ENCODE peak calls at places on chromosomes 5 and 9, in four cellular contexts. A is IMR-90, G is K562, C is GM12878. H is an unnamed sample.

GRCh38 chr9:97556721-97557605 is 55.5 kb downstream of the TMOD1 start:
- DNase-seq in A (no peak), G (no peak), C (no peak), H (no peak)

GRCh38 chr5:36602711-36603321 is 3.6 kb upstream of the SLC1A3 start:
- DNase-seq in A (no peak), G (no peak), C (no peak), H (no peak)

GRCh38 chr5:142743677-142744441 is 26.3 kb upstream of the ARHGAP26 start:
- DNase-seq in A (peak), G (no peak), C (no peak), H (peak)

GRCh38 chr9:113649054-113649453 is 185.5 kb downstream of the RGS3 start:
- DNase-seq in A (peak), G (no peak), C (no peak), H (peak)

GRCh38 chr9:101477736-101478135 is 42.2 kb upstream of the ALDOB start:
- DNase-seq in A (peak), G (no peak), C (no peak), H (peak)

GRCh38 chr9:18296702-18297531 is 177.0 kb upstream of the ADAMTSL1 start:
- DNase-seq in A (peak), G (no peak), C (no peak), H (peak)

GRCh38 chr9:83538890-83539238 is 663 bp upstream of the FRMD3 start:
- DNase-seq in A (no peak), G (no peak), C (no peak), H (no peak)

GRCh38 chr9:134326754-134327526 is 685 bp downstream of the RXRA start:
- DNase-seq in A (peak), G (peak), C (no peak), H (peak)

GRCh38 chr9:124371183-124371582 is 44.1 kb downstream of the PSMB7 start:
- DNase-seq in A (peak), G (no peak), C (no peak), H (no peak)

GRCh38 chr5:171946382-171946781 is 60.1 kb downstream of the FBXW11 start:
- DNase-seq in A (no peak), G (no peak), C (no peak), H (no peak)

GRCh38 chr5:126471875-126472537 is 48.8 kb downstream of the GRAMD2B start:
- DNase-seq in A (peak), G (no peak), C (no peak), H (peak)

GRCh38 chr5:27963050-27963783 is 924.8 kb upstream of the CDH9 start:
- DNase-seq in A (no peak), G (no peak), C (no peak), H (no peak)

GRCh38 chr5:163564321-163564924 is 59.0 kb downstream of the MAT2B start:
- DNase-seq in A (peak), G (peak), C (peak), H (peak)

GRCh38 chr5:135900276-135900675 is 4.6 kb upstream of the IL9 start:
- DNase-seq in A (no peak), G (no peak), C (no peak), H (no peak)

GRCh38 chr9:89885156-89885555 is 280.3 kb downstream of the GADD45G start:
- DNase-seq in A (no peak), G (no peak), C (no peak), H (no peak)

GRCh38 chr5:149264432-149265069 is 7.1 kb upstream of the AFAP1L1 start:
- DNase-seq in A (no peak), G (peak), C (no peak), H (no peak)

GRCh38 chr9:133709716-133710571 is 28.2 kb downstream of the SARDH start:
- DNase-seq in A (no peak), G (no peak), C (no peak), H (no peak)

GRCh38 chr5:28703651-28704260 is 1665.4 kb upstream of the CDH9 start:
- DNase-seq in A (no peak), G (no peak), C (no peak), H (no peak)

GRCh38 chr5:94700592-94700991 is 82.1 kb downstream of the SLF1 start:
- DNase-seq in A (no peak), G (no peak), C (peak), H (no peak)

GRCh38 chr5:7078090-7078489 is 317.8 kb upstream of the ADCY2 start:
- DNase-seq in A (no peak), G (no peak), C (no peak), H (no peak)

GRCh38 chr9:127892831-127893230 is 6.6 kb downstream of the ST6GALNAC6 start:
- DNase-seq in A (no peak), G (no peak), C (no peak), H (no peak)

GRCh38 chr9:70466976-70467551 is 52.6 kb upstream of the KLF9 start:
- DNase-seq in A (peak), G (no peak), C (no peak), H (peak)

GRCh38 chr9:104227108-104227507 is 133.0 kb downstream of the SMC2 start:
- DNase-seq in A (no peak), G (no peak), C (no peak), H (no peak)

GRCh38 chr5:167587768-167588167 is 703.7 kb upstream of the WWC1 start:
- DNase-seq in A (peak), G (no peak), C (no peak), H (no peak)

GRCh38 chr5:179549973-179550510 is 312 bp upstream of the RUFY1 start:
- DNase-seq in A (no peak), G (peak), C (peak), H (peak)

GRCh38 chr5:62931551-62931950 is 352.9 kb downstream of the LRRC70 start:
- DNase-seq in A (no peak), G (no peak), C (no peak), H (no peak)

GRCh38 chr5:180202939-180203573 is 6.0 kb downstream of the RASGEF1C start:
- DNase-seq in A (no peak), G (no peak), C (no peak), H (no peak)

GRCh38 chr9:4508907-4509589 is 18.8 kb downstream of the SLC1A1 start:
- DNase-seq in A (peak), G (no peak), C (no peak), H (no peak)

GRCh38 chr9:121681404-121681803 is 30.0 kb downstream of the DAB2IP start:
- DNase-seq in A (no peak), G (no peak), C (no peak), H (no peak)

GRCh38 chr9:11742471-11742870 is 950.7 kb upstream of the TYRP1 start:
- DNase-seq in A (no peak), G (no peak), C (no peak), H (no peak)

GRCh38 chr9:967851-968641 is 8.4 kb upstream of the DMRT3 start:
- DNase-seq in A (peak), G (no peak), C (no peak), H (no peak)

GRCh38 chr9:965497-965896 is 11.0 kb upstream of the DMRT3 start:
- DNase-seq in A (no peak), G (no peak), C (no peak), H (no peak)

GRCh38 chr9:967436-967835 is 9.0 kb upstream of the DMRT3 start:
- DNase-seq in A (no peak), G (no peak), C (no peak), H (no peak)

GRCh38 chr9:969310-969692 is 7.2 kb upstream of the DMRT3 start:
- DNase-seq in A (no peak), G (no peak), C (no peak), H (no peak)

GRCh38 chr9:966936-967335 is 9.5 kb upstream of the DMRT3 start:
- DNase-seq in A (no peak), G (no peak), C (no peak), H (no peak)
- H2AFZ ChIP-seq in A (no peak), G (no peak), C (no peak), H (no peak)

GRCh38 chr9:77961541-77961940 is 70.1 kb downstream of the GNAQ start:
- DNase-seq in A (no peak), G (no peak), C (no peak), H (peak)
- TF ChIP-seq FOS in A (no peak), G (no peak), C (no peak), H (peak)

GRCh38 chr5:10367586-10367985 is 14.1 kb downstream of the MARCHF6 start:
- DNase-seq in A (no peak), G (no peak), C (no peak), H (no peak)

GRCh38 chr5:10363519-10364185 is 10.2 kb downstream of the MARCHF6 start:
- DNase-seq in A (no peak), G (no peak), C (no peak), H (no peak)

GRCh38 chr5:10365800-10366199 is 12.3 kb downstream of the MARCHF6 start:
- DNase-seq in A (no peak), G (no peak), C (no peak), H (no peak)

GRCh38 chr5:10364186-10364689 is 10.7 kb downstream of the MARCHF6 start:
- DNase-seq in A (no peak), G (peak), C (no peak), H (no peak)

DNA sequence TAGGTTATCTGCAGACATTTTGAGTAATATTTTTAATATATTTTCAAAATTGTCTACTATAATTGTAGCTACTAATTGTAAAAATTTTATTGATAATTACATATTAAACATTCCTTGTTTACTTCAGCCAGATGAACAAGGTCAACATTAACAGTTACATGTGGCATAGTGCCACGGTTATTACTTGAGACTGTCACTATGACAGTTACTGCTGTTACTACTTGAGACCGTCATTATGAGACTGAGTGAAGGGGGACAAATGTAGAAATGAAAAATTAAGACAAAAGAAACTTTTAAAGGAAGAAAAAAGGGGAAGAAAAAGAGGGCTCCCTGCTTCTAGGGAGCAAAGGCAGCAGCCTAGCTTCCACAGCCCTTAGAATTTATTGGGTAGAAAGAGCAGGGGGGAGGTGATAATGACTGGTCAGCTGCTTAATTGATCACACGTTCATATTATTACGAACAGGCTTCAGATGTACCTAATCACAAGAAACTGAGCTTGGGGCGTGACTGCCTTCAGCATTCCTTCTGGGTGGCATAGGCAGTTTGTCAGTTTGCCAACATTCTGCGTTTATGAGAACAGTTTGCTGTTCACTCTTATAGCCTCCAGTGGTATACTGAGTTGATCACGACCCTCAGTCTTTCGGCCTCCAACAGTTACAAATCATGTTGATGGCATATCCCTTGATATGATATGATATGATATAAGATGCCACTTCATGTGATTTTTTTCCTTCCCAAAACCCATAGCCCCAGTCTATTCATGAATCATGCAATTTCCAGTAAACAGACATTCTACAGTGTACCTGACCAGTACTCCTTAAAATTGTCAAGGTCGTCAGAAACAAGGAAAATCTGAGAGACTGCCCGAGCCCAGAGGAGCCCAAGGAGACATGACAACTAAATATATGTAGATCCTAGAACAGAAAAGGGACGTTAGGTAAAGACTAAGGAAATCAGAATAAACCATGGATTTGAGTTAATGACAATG is 13.1 kb downstream of the MARCHF6 start:
- DNase-seq in A (peak), G (no peak), C (no peak), H (no peak)
- H2AFZ ChIP-seq in A (no peak), G (no peak), C (no peak), H (no peak)

DNA sequence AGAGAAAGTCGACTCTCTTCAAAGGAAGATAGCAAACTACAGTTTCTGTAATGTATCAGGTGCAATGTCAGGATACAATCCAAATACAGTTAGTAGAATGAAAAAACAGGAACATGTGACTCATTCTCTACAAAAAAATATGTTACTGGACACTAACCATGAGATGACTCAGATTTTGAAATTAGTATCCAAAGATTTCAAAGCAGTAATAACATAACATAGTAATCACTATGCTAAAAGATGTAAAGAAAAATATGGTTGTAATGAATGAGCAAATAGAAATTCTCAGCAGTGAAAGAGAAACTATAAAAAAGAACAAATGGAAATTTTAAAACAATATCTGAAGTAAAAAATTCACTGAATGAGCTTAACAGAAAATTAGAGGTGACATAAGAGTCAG is 42.3 kb downstream of the SHOC1 start:
- DNase-seq in A (peak), G (no peak), C (no peak), H (no peak)
- TF ChIP-seq FOS in A (no peak), G (no peak), C (no peak), H (peak)

GRCh38 chr5:75656311-75657003 is 45.2 kb downstream of the ANKDD1B start:
- DNase-seq in A (peak), G (no peak), C (no peak), H (peak)

GRCh38 chr5:75659791-75660453 is 48.7 kb downstream of the ANKDD1B start:
- DNase-seq in A (no peak), G (no peak), C (no peak), H (no peak)

GRCh38 chr5:75651575-75651974 is 40.3 kb downstream of the ANKDD1B start:
- DNase-seq in A (no peak), G (no peak), C (no peak), H (no peak)

DNA sequence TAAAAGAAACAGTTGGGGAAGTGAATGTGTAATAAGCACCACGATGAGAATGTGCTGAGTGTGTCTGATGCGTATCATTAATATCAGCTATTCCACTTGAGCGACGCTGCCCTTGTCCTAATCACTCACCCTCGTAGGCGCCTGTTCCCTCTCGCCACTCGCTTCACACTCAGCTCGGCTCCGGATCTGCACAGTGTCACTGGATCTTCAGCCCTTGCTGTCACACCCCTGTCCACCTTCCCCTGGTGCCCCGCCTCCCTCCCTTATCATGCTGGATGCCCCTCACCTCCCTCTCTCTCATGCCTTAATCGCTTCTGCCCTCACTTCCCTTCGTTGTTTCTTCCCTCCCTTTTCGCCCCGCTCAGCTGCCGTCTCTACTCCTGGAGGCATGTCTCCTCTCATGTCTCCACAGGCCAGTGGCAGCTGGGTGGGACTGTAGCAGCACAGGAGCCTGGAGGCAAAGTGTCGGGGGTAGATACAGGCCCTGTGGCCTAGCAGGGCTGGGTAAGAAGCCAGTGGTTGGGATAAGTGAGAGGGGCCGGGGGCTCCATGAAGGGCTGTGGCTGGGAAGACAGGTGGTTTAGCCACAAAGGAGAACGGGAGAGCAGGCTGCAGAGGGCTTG is 43.6 kb downstream of the ANKDD1B start:
- DNase-seq in A (no peak), G (peak), C (no peak), H (no peak)
- H2AFZ ChIP-seq in A (peak), G (peak), C (no peak), H (no peak)

GRCh38 chr9:115326461-115326860 is 208.5 kb upstream of the TNC start:
- DNase-seq in A (no peak), G (no peak), C (no peak), H (no peak)

GRCh38 chr9:115328677-115329076 is 210.7 kb upstream of the TNC start:
- DNase-seq in A (no peak), G (no peak), C (no peak), H (no peak)

GRCh38 chr9:115327441-115328122 is 209.6 kb upstream of the TNC start:
- DNase-seq in A (peak), G (no peak), C (no peak), H (no peak)

GRCh38 chr9:115333671-115334070 is 215.7 kb upstream of the TNC start:
- DNase-seq in A (no peak), G (no peak), C (no peak), H (no peak)

DNA sequence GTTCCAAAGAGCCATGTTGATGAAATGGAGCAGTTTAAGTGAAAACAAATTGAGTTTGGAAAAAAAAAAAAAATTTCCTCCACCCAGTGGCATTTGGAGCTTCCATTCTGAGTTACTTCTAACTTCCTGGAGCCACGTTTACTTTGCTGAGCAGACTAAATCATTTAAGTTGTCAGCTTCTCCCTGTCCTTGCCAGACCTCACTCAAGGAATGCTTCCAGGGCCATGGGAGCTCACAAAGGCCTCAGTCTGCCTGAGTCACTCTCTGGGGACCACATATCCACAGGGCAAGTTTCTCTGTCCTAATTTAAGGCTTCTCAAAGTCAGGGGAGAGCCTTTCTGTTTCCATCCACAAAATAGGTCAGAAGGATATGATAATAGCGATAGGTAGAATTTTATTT is 210.3 kb upstream of the TNC start:
- DNase-seq in A (peak), G (no peak), C (no peak), H (no peak)
- TF ChIP-seq FOS in A (no peak), G (no peak), C (no peak), H (no peak)

GRCh38 chr5:72539726-72540125 is 32.5 kb upstream of the ZNF366 start:
- DNase-seq in A (no peak), G (no peak), C (no peak), H (no peak)

GRCh38 chr5:72542695-72543094 is 35.5 kb upstream of the ZNF366 start:
- DNase-seq in A (no peak), G (no peak), C (no peak), H (no peak)

GRCh38 chr5:72543365-72543764 is 36.2 kb upstream of the ZNF366 start:
- DNase-seq in A (peak), G (no peak), C (no peak), H (no peak)

GRCh38 chr5:72540759-72541438 is 33.7 kb upstream of the ZNF366 start:
- DNase-seq in A (no peak), G (peak), C (no peak), H (no peak)

DNA sequence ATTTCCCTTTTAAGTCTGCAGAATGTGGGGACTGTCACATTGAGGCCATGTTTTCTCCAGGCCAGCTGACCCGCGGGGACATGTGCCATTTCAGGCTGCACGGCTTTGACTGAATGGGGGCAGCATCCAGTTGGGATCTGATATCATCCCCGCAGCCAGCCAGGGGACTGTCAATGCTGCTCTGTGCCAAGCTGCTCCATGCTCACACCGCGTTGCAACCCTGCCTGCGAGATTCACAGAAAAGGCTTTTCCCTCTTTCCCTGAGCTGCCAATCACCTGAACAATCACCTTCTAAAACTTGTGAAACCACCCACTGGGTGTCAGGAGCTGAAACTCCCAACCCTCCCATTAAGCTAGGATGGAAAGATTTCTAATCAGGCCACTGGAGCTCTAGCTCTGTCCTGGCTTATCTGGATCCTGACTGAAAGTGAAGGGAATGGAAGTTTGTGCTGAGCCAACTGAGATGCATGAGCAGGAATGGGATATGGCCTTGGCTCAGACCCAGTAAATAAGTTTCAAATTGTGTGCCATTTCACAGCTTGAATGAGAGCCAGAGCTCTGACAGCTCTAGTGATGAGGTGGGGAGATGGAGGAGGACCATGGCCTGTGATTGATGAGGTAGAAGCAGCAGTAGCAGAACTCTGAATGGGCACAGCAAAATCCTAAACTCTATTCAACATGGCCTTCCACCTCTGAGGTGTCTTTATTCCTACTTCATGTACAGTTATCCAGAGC is 34.5 kb upstream of the ZNF366 start:
- DNase-seq in A (no peak), G (peak), C (no peak), H (no peak)
- H2AFZ ChIP-seq in A (peak), G (peak), C (no peak), H (peak)

H was measured in endothelial cell of umbilical vein.